ENCODE peak calls at places on chromosome 14, in four cellular contexts. One of them, this sample, is unnamed.

GRCh38 chr14:97002454-97002853 is 205.3 kb downstream of the VRK1 start:
- DNase-seq in A549: no peak
- DNase-seq in K562: no peak
- DNase-seq in GM12878: no peak
- DNase-seq in this sample: no peak

GRCh38 chr14:104734991-104735779 is 11.2 kb downstream of the ADSS1 start:
- DNase-seq in GM12878: no peak
- DNase-seq in K562: no peak
- DNase-seq in A549: no peak
- DNase-seq in this sample: peak; percentile 83

GRCh38 chr14:101503431-101504095 is 57.7 kb upstream of the DIO3 start:
- DNase-seq in GM12878: no peak
- DNase-seq in A549: no peak
- DNase-seq in K562: no peak
- DNase-seq in this sample: no peak

GRCh38 chr14:38256358-38256840 is 506 bp upstream of the CLEC14A start:
- DNase-seq in GM12878: no peak
- DNase-seq in K562: no peak
- DNase-seq in A549: no peak
- DNase-seq in this sample: no peak

GRCh38 chr14:20413785-20414117 is 450 bp upstream of the TEP1 start:
- DNase-seq in A549: no peak
- DNase-seq in K562: peak; percentile 34
- DNase-seq in GM12878: no peak
- DNase-seq in this sample: no peak

GRCh38 chr14:23056956-23057756 is at the start of gene CDH24:
- DNase-seq in K562: peak; percentile 90
- DNase-seq in GM12878: no peak
- DNase-seq in A549: peak; percentile 58
- DNase-seq in this sample: no peak

GRCh38 chr14:51989293-51990234 is at the start of gene RTRAF:
- DNase-seq in GM12878: peak; percentile 69
- DNase-seq in A549: peak; percentile 94
- DNase-seq in K562: peak; percentile 91
- DNase-seq in this sample: peak; percentile 81

GRCh38 chr14:104387000-104387384 is 192.6 kb upstream of the C14orf180 start:
- DNase-seq in A549: no peak
- DNase-seq in K562: no peak
- DNase-seq in GM12878: no peak
- DNase-seq in this sample: no peak

GRCh38 chr14:33794791-33795300 is 156.0 kb downstream of the EGLN3 start:
- DNase-seq in A549: no peak
- DNase-seq in GM12878: no peak
- DNase-seq in K562: no peak
- DNase-seq in this sample: no peak

GRCh38 chr14:33790996-33791395 is 159.9 kb downstream of the EGLN3 start:
- DNase-seq in A549: no peak
- DNase-seq in K562: no peak
- DNase-seq in GM12878: peak; percentile 2
- DNase-seq in this sample: no peak

GRCh38 chr14:33793711-33794110 is 157.2 kb downstream of the EGLN3 start:
- DNase-seq in GM12878: no peak
- DNase-seq in A549: no peak
- DNase-seq in K562: no peak
- DNase-seq in this sample: no peak

GRCh38 chr14:33791971-33792370 is 158.9 kb downstream of the EGLN3 start:
- DNase-seq in K562: no peak
- DNase-seq in A549: no peak
- DNase-seq in GM12878: peak; percentile 50
- DNase-seq in this sample: no peak

DNA sequence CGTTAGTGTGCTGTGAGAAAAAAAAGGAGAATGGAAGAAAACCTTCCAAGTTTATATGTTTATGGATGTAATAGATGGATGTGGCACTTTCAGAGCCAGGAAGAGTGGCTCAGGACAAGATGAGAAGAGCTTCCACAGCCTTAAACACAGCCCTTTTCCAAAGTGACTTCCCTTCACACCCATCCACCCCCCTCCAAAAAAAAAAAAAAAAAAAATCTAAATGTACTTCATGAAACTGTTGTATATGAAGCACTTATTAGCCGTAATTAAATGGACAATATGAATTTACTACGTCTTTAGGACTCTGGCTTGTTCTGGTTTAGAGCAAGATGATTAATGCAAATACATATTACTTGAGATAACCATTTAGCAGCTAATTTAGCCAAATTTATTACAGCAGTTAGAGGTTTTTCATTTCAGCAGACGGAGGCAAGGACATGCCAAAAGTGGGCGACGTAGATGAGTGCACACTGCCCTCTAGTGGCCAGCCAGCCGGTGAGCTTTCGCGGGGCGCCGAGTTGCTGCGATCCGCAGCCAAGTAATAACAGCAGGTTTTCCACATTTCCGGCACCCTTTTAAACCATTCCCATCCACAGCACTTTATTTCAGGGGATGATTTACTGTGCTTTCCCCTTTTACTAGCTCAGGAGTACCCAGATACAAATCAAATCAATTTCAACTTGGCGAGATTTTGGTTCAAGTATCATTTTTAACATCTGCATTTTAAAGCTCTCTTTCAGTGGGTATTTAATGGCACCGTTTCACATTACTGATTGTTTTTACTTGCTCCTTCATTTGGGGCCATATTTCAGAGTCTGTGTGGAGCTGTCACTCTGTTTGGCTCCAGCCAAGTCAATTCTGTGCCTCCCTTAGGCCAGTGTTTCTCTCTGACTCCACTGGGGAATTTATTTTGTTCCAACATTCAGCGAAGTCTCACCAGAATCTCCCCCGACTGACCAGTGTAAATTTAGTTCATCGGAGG is 158.2 kb downstream of the EGLN3 start:
- DNase-seq in K562: peak; percentile 77
- DNase-seq in A549: peak; percentile 64
- DNase-seq in GM12878: peak; percentile 15
- DNase-seq in this sample: peak; percentile 72
- TF ChIP-seq EP300 in K562: no peak
- TF ChIP-seq EP300 in A549: no peak
- TF ChIP-seq EP300 in GM12878: no peak
- TF ChIP-seq EP300 in this sample: no peak

GRCh38 chr14:72685456-72685855 is 208.4 kb downstream of the DPF3 start:
- DNase-seq in K562: no peak
- DNase-seq in A549: no peak
- DNase-seq in GM12878: no peak
- DNase-seq in this sample: no peak

GRCh38 chr14:72683787-72684186 is 210.1 kb downstream of the DPF3 start:
- DNase-seq in GM12878: no peak
- DNase-seq in A549: no peak
- DNase-seq in K562: no peak
- DNase-seq in this sample: no peak

GRCh38 chr14:72688990-72689677 is 204.8 kb downstream of the DPF3 start:
- DNase-seq in A549: no peak
- DNase-seq in K562: no peak
- DNase-seq in GM12878: no peak
- DNase-seq in this sample: no peak

GRCh38 chr14:72686832-72687231 is 207.1 kb downstream of the DPF3 start:
- DNase-seq in K562: no peak
- DNase-seq in GM12878: no peak
- DNase-seq in A549: no peak
- DNase-seq in this sample: no peak

DNA sequence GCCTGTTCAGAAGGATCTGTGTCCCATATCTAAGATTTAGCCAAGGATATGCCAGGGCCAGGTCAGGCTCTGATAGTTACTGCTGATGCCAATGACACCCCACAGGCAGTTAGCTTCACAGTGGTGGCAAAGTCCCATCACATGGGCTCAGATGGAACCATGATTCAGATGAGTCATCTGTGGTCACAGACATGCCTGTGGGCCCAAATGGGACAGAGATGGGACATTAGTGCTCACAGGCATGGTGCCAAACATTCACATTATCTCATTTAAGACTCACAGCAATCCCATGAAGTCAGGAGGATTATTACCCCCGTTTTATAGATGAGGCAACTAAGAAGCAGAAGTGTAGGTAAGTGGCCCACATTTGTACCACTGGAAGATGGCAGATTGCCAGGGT is 207.8 kb downstream of the DPF3 start:
- DNase-seq in GM12878: no peak
- DNase-seq in K562: no peak
- DNase-seq in A549: no peak
- DNase-seq in this sample: no peak
- TF ChIP-seq MYC in GM12878: no peak
- TF ChIP-seq MYC in K562: no peak
- TF ChIP-seq MYC in A549: no peak
- TF ChIP-seq MYC in this sample: no peak

GRCh38 chr14:59187802-59188460 is 536 bp upstream of the DAAM1 start:
- DNase-seq in A549: peak; percentile 10
- DNase-seq in GM12878: no peak
- DNase-seq in K562: peak; percentile 86
- DNase-seq in this sample: no peak
- TF ChIP-seq EP300 in A549: no peak
- TF ChIP-seq EP300 in GM12878: no peak
- TF ChIP-seq EP300 in K562: peak; percentile 70
- TF ChIP-seq EP300 in this sample: no peak

GRCh38 chr14:60594077-60594476 is 55.2 kb downstream of the SIX1 start:
- DNase-seq in A549: no peak
- DNase-seq in GM12878: no peak
- DNase-seq in K562: no peak
- DNase-seq in this sample: no peak

GRCh38 chr14:60585676-60586075 is 63.6 kb downstream of the SIX1 start:
- DNase-seq in GM12878: no peak
- DNase-seq in K562: no peak
- DNase-seq in A549: no peak
- DNase-seq in this sample: no peak

GRCh38 chr14:60589442-60589841 is 59.8 kb downstream of the SIX1 start:
- DNase-seq in A549: no peak
- DNase-seq in GM12878: no peak
- DNase-seq in K562: no peak
- DNase-seq in this sample: no peak

DNA sequence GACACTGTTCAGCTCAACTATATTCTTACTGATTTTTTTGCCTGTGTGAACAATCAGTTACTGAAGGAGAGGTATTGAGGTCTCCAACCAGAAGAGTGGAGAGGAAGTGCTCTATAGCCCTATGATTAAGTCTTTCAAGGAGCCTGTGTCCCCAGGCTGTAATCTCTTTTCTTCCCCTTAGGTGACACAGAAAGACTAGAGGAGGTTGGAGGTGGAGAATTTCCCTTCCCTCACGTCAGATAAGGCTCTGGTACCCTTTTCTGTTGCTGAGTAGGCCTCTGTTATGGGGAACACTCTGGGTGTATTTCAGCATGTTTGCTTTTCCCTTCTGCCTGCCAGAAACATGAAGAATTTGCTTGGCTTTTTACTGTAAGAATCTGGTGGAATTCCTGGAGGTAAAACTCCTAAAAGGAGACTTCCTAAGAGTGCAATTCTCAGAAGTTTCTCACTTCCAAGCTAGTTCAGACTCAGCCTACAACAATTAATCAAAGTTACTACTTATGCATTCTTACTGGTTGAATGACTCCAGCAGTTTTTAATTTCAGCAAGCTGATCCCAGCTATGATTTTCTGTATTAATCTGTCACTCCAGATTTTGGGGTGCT is 58.3 kb downstream of the SIX1 start:
- DNase-seq in GM12878: no peak
- DNase-seq in K562: no peak
- DNase-seq in A549: no peak
- DNase-seq in this sample: no peak
- TF ChIP-seq MYC in GM12878: no peak
- TF ChIP-seq MYC in K562: no peak
- TF ChIP-seq MYC in A549: no peak
- TF ChIP-seq MYC in this sample: no peak

GRCh38 chr14:55851961-55852360 is 266.2 kb upstream of the PELI2 start:
- DNase-seq in K562: no peak
- DNase-seq in GM12878: no peak
- DNase-seq in A549: no peak
- DNase-seq in this sample: no peak

GRCh38 chr14:55850803-55851202 is 267.4 kb upstream of the PELI2 start:
- DNase-seq in A549: no peak
- DNase-seq in K562: no peak
- DNase-seq in GM12878: no peak
- DNase-seq in this sample: no peak

GRCh38 chr14:55849833-55850232 is 268.4 kb upstream of the PELI2 start:
- DNase-seq in A549: no peak
- DNase-seq in GM12878: no peak
- DNase-seq in K562: no peak
- DNase-seq in this sample: no peak

GRCh38 chr14:55848964-55849363 is 269.0 kb downstream of the KTN1 start:
- DNase-seq in GM12878: no peak
- DNase-seq in A549: no peak
- DNase-seq in K562: no peak
- DNase-seq in this sample: no peak

DNA sequence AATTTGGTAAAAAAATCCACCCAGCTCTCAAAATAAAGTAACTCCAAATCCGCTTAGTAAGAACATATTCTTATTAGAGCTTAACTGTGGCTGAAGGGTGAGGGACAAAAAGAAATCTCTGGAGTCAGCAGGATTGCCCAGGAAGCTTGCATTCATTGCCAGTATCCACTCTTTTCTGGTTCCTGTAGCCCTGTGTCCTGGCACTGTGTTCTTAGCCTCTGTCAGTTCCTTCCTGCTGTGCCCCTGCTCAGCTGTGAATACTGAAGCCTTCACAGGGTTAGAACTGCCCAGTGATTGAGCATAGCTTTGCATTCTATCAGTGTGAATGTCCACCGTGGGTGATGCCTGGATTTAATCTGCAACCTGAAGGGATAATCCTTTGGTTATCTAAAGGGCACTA is 266.9 kb upstream of the PELI2 start:
- DNase-seq in GM12878: no peak
- DNase-seq in K562: no peak
- DNase-seq in A549: no peak
- DNase-seq in this sample: no peak
- TF ChIP-seq EP300 in GM12878: no peak
- TF ChIP-seq EP300 in K562: no peak
- TF ChIP-seq EP300 in A549: no peak
- TF ChIP-seq EP300 in this sample: no peak

DNA sequence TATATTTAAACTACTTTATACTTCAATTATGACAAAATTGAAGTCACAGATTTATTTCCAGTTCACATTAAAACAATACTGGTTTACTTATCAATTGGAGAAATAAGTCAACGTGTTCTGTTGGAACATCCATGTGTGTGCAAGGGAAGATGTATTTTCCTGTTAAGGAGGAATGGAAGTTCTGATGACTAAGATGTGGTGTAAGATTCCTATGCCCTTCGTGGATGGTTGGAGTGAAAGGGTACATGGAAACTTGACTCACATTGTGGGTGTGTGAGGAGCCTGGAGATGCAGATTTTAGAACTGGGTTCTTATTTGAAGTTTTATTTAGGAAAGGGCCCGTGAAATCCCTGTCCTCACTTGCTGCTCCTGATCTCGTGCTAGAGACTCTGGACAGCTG is 95.3 kb downstream of the CATSPERB start:
- DNase-seq in GM12878: no peak
- DNase-seq in A549: no peak
- DNase-seq in K562: no peak
- DNase-seq in this sample: no peak
- TF ChIP-seq MYC in GM12878: no peak
- TF ChIP-seq MYC in A549: no peak
- TF ChIP-seq MYC in K562: no peak
- TF ChIP-seq MYC in this sample: no peak